ENCODE peak calls at places on chromosomes 3 and 15, in four cellular contexts. One of them, this sample, is unnamed.

GRCh38 chr3:55626284-55626675 is 139.2 kb upstream of the WNT5A start:
- DNase-seq in A549: no peak
- DNase-seq in HepG2: no peak
- DNase-seq in SK-N-SH: no peak
- DNase-seq in this sample: no peak

GRCh38 chr3:25291524-25291923 is 136.5 kb upstream of the RARB start:
- DNase-seq in A549: no peak
- DNase-seq in HepG2: no peak
- DNase-seq in SK-N-SH: no peak
- DNase-seq in this sample: no peak

GRCh38 chr15:69289312-69290146 is 9.2 kb upstream of the PAQR5 start:
- DNase-seq in A549: no peak
- DNase-seq in HepG2: no peak
- DNase-seq in SK-N-SH: no peak
- DNase-seq in this sample: no peak

GRCh38 chr15:68278345-68279217 is 1.0 kb downstream of the FEM1B start:
- DNase-seq in A549: peak
- DNase-seq in HepG2: peak
- DNase-seq in SK-N-SH: peak
- DNase-seq in this sample: no peak

GRCh38 chr3:197912770-197913476 is 37.1 kb upstream of the RPL35A start:
- DNase-seq in A549: no peak
- DNase-seq in HepG2: no peak
- DNase-seq in SK-N-SH: no peak
- DNase-seq in this sample: no peak

GRCh38 chr15:39784125-39784524 is 1.5 kb upstream of the FSIP1 start:
- DNase-seq in A549: no peak
- DNase-seq in HepG2: no peak
- DNase-seq in SK-N-SH: no peak
- DNase-seq in this sample: no peak

GRCh38 chr3:168909260-168909659 is 754.3 kb downstream of the MECOM start:
- DNase-seq in A549: no peak
- DNase-seq in HepG2: no peak
- DNase-seq in SK-N-SH: no peak
- DNase-seq in this sample: no peak

GRCh38 chr15:60674704-60675405 is 195.9 kb upstream of the ICE2 start:
- DNase-seq in A549: no peak
- DNase-seq in HepG2: no peak
- DNase-seq in SK-N-SH: no peak
- DNase-seq in this sample: no peak

GRCh38 chr3:4043867-4044575 is 244.8 kb downstream of the LRRN1 start:
- DNase-seq in A549: no peak
- DNase-seq in HepG2: no peak
- DNase-seq in SK-N-SH: no peak
- DNase-seq in this sample: no peak

GRCh38 chr15:61511089-61511488 is 282.0 kb upstream of the RORA start:
- DNase-seq in A549: no peak
- DNase-seq in HepG2: no peak
- DNase-seq in SK-N-SH: no peak
- DNase-seq in this sample: no peak

GRCh38 chr3:69784854-69785523 is 45.7 kb downstream of the MITF start:
- DNase-seq in A549: peak
- DNase-seq in HepG2: no peak
- DNase-seq in SK-N-SH: peak
- DNase-seq in this sample: no peak

GRCh38 chr3:97815149-97815917 is 6.5 kb upstream of the CRYBG3 start:
- DNase-seq in A549: no peak
- DNase-seq in HepG2: no peak
- DNase-seq in SK-N-SH: no peak
- DNase-seq in this sample: no peak

GRCh38 chr3:197750863-197751737 is 1.4 kb downstream of the FYTTD1 start:
- DNase-seq in A549: no peak
- DNase-seq in HepG2: no peak
- DNase-seq in SK-N-SH: peak
- DNase-seq in this sample: no peak

GRCh38 chr3:15601399-15602145 is at the start of the genes BTD and HACL1:
- DNase-seq in A549: peak
- DNase-seq in HepG2: peak
- DNase-seq in SK-N-SH: peak
- DNase-seq in this sample: peak

GRCh38 chr3:23202921-23203650 is at the start of gene UBE2E2:
- DNase-seq in A549: peak
- DNase-seq in HepG2: no peak
- DNase-seq in SK-N-SH: peak
- DNase-seq in this sample: no peak

GRCh38 chr3:190070623-190071347 is 49.9 kb downstream of the P3H2 start:
- DNase-seq in A549: no peak
- DNase-seq in HepG2: peak
- DNase-seq in SK-N-SH: no peak
- DNase-seq in this sample: no peak

GRCh38 chr3:21752749-21753347 is 1.8 kb upstream of the ZNF385D start:
- DNase-seq in A549: no peak
- DNase-seq in HepG2: peak
- DNase-seq in SK-N-SH: peak
- DNase-seq in this sample: no peak

GRCh38 chr3:150740733-150741496 is 22.1 kb downstream of the SIAH2 start:
- DNase-seq in A549: no peak
- DNase-seq in HepG2: peak
- DNase-seq in SK-N-SH: no peak
- DNase-seq in this sample: no peak

GRCh38 chr3:14148041-14148985 is 23.5 kb downstream of the TMEM43 start:
- DNase-seq in A549: no peak
- DNase-seq in HepG2: peak
- DNase-seq in SK-N-SH: peak
- DNase-seq in this sample: no peak

GRCh38 chr3:136994772-136995516 is 37.2 kb downstream of the IL20RB start:
- DNase-seq in A549: no peak
- DNase-seq in HepG2: no peak
- DNase-seq in SK-N-SH: peak
- DNase-seq in this sample: no peak

GRCh38 chr15:26376243-26376642 is 396.6 kb downstream of the GABRB3 start:
- DNase-seq in A549: no peak
- DNase-seq in HepG2: no peak
- DNase-seq in SK-N-SH: no peak
- DNase-seq in this sample: no peak

GRCh38 chr3:113606539-113607218 is 74.3 kb downstream of the SIDT1 start:
- DNase-seq in A549: no peak
- DNase-seq in HepG2: no peak
- DNase-seq in SK-N-SH: no peak
- DNase-seq in this sample: peak

GRCh38 chr15:68187559-68187958 is 17.6 kb downstream of the CALML4 start:
- DNase-seq in A549: no peak
- DNase-seq in HepG2: no peak
- DNase-seq in SK-N-SH: peak
- DNase-seq in this sample: no peak

GRCh38 chr15:59410448-59410896 is 27.5 kb upstream of the FAM81A start:
- DNase-seq in A549: peak
- DNase-seq in HepG2: peak
- DNase-seq in SK-N-SH: no peak
- DNase-seq in this sample: peak
- TF ChIP-seq PBX3 in A549: no peak
- TF ChIP-seq PBX3 in HepG2: no peak
- TF ChIP-seq PBX3 in SK-N-SH: no peak
- TF ChIP-seq PBX3 in this sample: no peak

GRCh38 chr3:77196146-77196545 is 156.2 kb downstream of the ROBO2 start:
- DNase-seq in A549: no peak
- DNase-seq in HepG2: no peak
- DNase-seq in SK-N-SH: no peak
- DNase-seq in this sample: no peak
- TF ChIP-seq PBX3 in A549: no peak
- TF ChIP-seq PBX3 in HepG2: no peak
- TF ChIP-seq PBX3 in SK-N-SH: no peak
- TF ChIP-seq PBX3 in this sample: no peak

GRCh38 chr3:171387047-171387446 is 73.2 kb downstream of the TNIK start:
- DNase-seq in A549: no peak
- DNase-seq in HepG2: no peak
- DNase-seq in SK-N-SH: no peak
- DNase-seq in this sample: no peak
- TF ChIP-seq PBX3 in A549: no peak
- TF ChIP-seq PBX3 in HepG2: no peak
- TF ChIP-seq PBX3 in SK-N-SH: no peak
- TF ChIP-seq PBX3 in this sample: no peak

GRCh38 chr3:126540342-126540849 is 16.4 kb downstream of the CHST13 start:
- DNase-seq in A549: peak
- DNase-seq in HepG2: no peak
- DNase-seq in SK-N-SH: peak
- DNase-seq in this sample: no peak
- TF ChIP-seq PBX3 in A549: no peak
- TF ChIP-seq PBX3 in HepG2: no peak
- TF ChIP-seq PBX3 in SK-N-SH: peak
- TF ChIP-seq PBX3 in this sample: no peak

This sample was measured in GM12878.